ENCODE peak calls at places on chromosomes 2 and 18, in seven cellular contexts. B is adrenal gland; A is mammary epithelial cell; U is GM12865; H is fibroblast of mammary gland; C is lower leg skin; S is CD8-positive, alpha-beta memory T cell. X is an unnamed sample.
A peak's percentile ranks its signal among the peaks of the same experiment; 100 is the strongest.

GRCh38 chr2:23916727-23917458 is 10.0 kb downstream of the ATAD2B start:
- DNase-seq in B (no peak), A (no peak), U (peak; percentile 19), H (no peak), C (no peak), S (no peak), X (no peak)

GRCh38 chr2:98295275-98295674 is 51.0 kb upstream of the CNGA3 start:
- DNase-seq in B (no peak), A (no peak), U (no peak), H (no peak), C (no peak), S (no peak), X (no peak)

GRCh38 chr18:36899289-36899688 is 70.4 kb downstream of the KIAA1328 start:
- DNase-seq in B (no peak), A (peak; percentile 26), U (peak; percentile 56), H (peak; percentile 59), C (no peak), S (no peak), X (peak; percentile 62)

GRCh38 chr2:38301340-38301968 is 75.6 kb downstream of the ATL2 start:
- DNase-seq in B (no peak), A (no peak), U (peak; percentile 76), H (no peak), C (no peak), S (no peak), X (no peak)

GRCh38 chr2:144086965-144087364 is 433.0 kb downstream of the ZEB2 start:
- DNase-seq in B (no peak), A (peak; percentile 45), U (no peak), H (peak; percentile 65), C (no peak), S (no peak), X (no peak)

GRCh38 chr2:18432999-18433398 is 127.5 kb downstream of the RDH14 start:
- DNase-seq in B (no peak), A (no peak), U (no peak), H (no peak), C (no peak), S (no peak), X (no peak)

GRCh38 chr2:227871375-227871788 is at the start of gene DAW1:
- DNase-seq in B (peak; percentile 43), A (no peak), U (peak; percentile 66), H (peak; percentile 59), C (no peak), S (peak; percentile 47), X (peak; percentile 33)

GRCh38 chr2:103805746-103806145 is 1043.9 kb downstream of the TMEM182 start:
- DNase-seq in B (no peak), A (no peak), U (no peak), H (no peak), C (no peak), S (no peak), X (no peak)

GRCh38 chr18:78849458-78849857 is 130.2 kb upstream of the SALL3 start:
- DNase-seq in B (no peak), A (no peak), U (no peak), H (no peak), C (no peak), S (no peak), X (no peak)

GRCh38 chr2:219521066-219521880 is 7.0 kb downstream of the ASIC4 start:
- DNase-seq in B (no peak), A (no peak), U (no peak), H (peak; percentile 34), C (no peak), S (no peak), X (no peak)

GRCh38 chr2:128275498-128276045 is 43.1 kb downstream of the HS6ST1 start:
- DNase-seq in B (no peak), A (no peak), U (no peak), H (no peak), C (no peak), S (no peak), X (no peak)

GRCh38 chr2:240832816-240833497 is 12.9 kb upstream of the KIF1A start:
- DNase-seq in B (no peak), A (no peak), U (no peak), H (no peak), C (no peak), S (no peak), X (no peak)

GRCh38 chr18:55433688-55434087 is 154.3 kb downstream of the TCF4 start:
- DNase-seq in B (no peak), A (no peak), U (no peak), H (no peak), C (no peak), S (no peak), X (no peak)

GRCh38 chr2:121220995-121221394 is 64.0 kb downstream of the TFCP2L1 start:
- DNase-seq in B (no peak), A (peak; percentile 70), U (no peak), H (peak; percentile 28), C (no peak), S (no peak), X (peak; percentile 93)

GRCh38 chr2:69776886-69777777 is 35.2 kb downstream of the ANXA4 start:
- DNase-seq in B (no peak), A (no peak), U (no peak), H (no peak), C (no peak), S (no peak), X (peak; percentile 64)
- H3K4me3 ChIP-seq in B (no peak overlapping the region), A (no peak overlapping the region), U (no peak overlapping the region), H (no peak overlapping the region), C (no peak overlapping the region), S (no peak overlapping the region), X (no peak overlapping the region)

GRCh38 chr2:34997779-34998178 is 1357.8 kb upstream of the CRIM1 start:
- DNase-seq in B (no peak), A (no peak), U (no peak), H (no peak), C (no peak), S (no peak), X (no peak)
- H3K4me3 ChIP-seq in B (no peak overlapping the region), A (no peak overlapping the region), U (no peak overlapping the region), H (no peak overlapping the region), C (no peak overlapping the region), S (no peak overlapping the region), X (no peak overlapping the region)

DNA sequence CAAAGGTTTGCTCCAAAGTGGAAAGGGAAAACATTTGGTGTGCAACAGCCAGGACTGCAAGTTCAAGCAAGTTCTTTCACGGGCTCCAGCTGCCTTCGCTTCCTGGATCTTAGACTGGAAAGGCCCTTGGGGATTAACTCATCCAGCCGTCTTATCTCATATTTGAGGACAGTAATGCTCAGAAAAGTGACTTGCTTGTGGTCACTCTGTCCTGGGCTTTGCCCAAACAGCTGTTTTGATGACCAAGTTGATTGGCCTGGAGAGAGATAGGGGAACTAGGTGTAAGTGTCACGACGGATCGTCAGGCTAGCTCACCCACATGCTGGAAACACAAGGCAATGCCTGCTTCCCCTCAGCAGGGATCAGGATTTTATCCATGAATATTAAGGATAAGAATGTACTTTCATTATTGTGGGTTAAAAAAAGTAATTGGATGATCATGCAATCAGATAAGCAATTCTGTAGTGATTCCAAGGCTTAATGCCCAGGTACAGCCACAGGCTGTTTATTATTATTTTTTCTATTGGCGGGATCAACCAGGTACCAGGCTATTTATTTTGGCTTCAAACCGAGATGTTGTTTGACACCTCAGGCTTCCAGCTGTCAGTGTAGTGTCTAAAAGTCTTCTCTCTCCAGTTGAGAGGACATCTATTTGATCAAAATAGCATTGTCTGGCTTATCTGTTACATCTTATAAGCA is 162.5 kb upstream of the EPAS1 start:
- DNase-seq in B (no peak), A (peak; percentile 82), U (no peak), H (peak; percentile 71), C (peak; percentile 53), S (no peak), X (no peak)
- H3K4me3 ChIP-seq in B (no peak overlapping the region), A (no peak overlapping the region), U (no peak overlapping the region), H (no peak overlapping the region), C (no peak overlapping the region), S (no peak overlapping the region), X (no peak overlapping the region)

GRCh38 chr18:47254341-47254939 is 3.0 kb upstream of the SKOR2 start:
- DNase-seq in B (peak; percentile 66), A (peak; percentile 29), U (peak; percentile 14), H (peak; percentile 47), C (no peak), S (no peak), X (peak; percentile 2)
- H3K4me3 ChIP-seq in B (no peak overlapping the region), A (no peak overlapping the region), U (no peak overlapping the region), H (no peak overlapping the region), C (no peak overlapping the region), S (no peak overlapping the region), X (no peak overlapping the region)

GRCh38 chr2:176164803-176165597 is 7.9 kb downstream of the HOXD3 start:
- DNase-seq in B (no peak), A (no peak), U (no peak), H (no peak), C (no peak), S (no peak), X (no peak)
- H3K4me3 ChIP-seq in B (no peak overlapping the region), A (no peak overlapping the region), U (no peak overlapping the region), H (no peak overlapping the region), C (no peak overlapping the region), S (no peak overlapping the region), X (no peak overlapping the region)

GRCh38 chr2:74464406-74464805 is 776 bp downstream of the MOGS start:
- DNase-seq in B (no peak), A (no peak), U (no peak), H (no peak), C (no peak), S (no peak), X (no peak)
- H3K4me3 ChIP-seq in B (peak overlapping the region; percentile 98), A (peak overlapping the region; percentile 85), U (peak overlapping the region; percentile 95), H (peak overlapping the region; percentile 81), C (peak overlapping the region; percentile 79), S (peak overlapping the region; percentile 80), X (peak overlapping the region; percentile 98)

GRCh38 chr2:207399301-207399700 is 130.5 kb upstream of the CREB1 start:
- DNase-seq in B (no peak), A (no peak), U (no peak), H (no peak), C (no peak), S (no peak), X (no peak)

GRCh38 chr2:207397917-207398655 is 131.7 kb upstream of the CREB1 start:
- DNase-seq in B (no peak), A (no peak), U (no peak), H (no peak), C (no peak), S (no peak), X (no peak)

GRCh38 chr2:207394812-207395534 is 134.8 kb upstream of the CREB1 start:
- DNase-seq in B (no peak), A (peak; percentile 100), U (no peak), H (peak; percentile 99), C (no peak), S (no peak), X (no peak)

GRCh38 chr2:207394203-207394741 is 135.5 kb upstream of the CREB1 start:
- DNase-seq in B (no peak), A (peak; percentile 85), U (no peak), H (peak; percentile 81), C (no peak), S (no peak), X (no peak)

DNA sequence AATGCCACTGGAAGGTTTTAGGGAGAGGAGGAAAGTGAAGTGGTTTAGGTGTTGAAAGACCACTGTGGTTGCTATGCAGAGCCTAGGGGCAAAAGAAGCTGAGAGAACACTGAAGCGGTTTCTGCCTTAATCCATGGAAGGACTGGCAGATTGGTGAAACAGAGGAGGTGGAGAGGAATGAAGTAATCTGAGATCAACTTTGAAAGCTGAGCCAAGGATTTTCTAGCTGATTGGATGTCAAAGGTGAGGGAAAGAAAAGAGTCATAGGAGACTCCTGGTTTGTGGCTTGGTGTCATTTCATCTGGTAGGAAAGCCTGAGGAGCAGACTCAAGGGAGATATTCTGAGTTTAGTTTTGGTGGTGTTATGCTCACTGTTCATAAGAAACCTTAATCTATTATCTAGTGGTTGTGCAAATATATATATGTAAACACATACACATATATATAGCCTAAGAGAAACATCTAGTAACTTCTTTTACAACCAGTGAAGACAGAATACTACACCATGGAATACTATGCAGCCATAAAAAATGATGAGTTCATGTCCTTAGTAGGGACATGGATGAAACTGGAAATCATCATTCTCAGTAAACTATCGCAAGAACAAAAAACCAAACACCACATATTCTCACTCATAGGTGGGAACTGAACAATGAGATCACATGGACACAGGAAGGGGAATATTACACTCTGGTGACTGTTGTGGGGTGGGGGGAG is 134.1 kb upstream of the CREB1 start:
- DNase-seq in B (no peak), A (peak; percentile 76), U (no peak), H (peak; percentile 55), C (no peak), S (no peak), X (no peak)
- H3K4me3 ChIP-seq in B (no peak overlapping the region), A (no peak overlapping the region), U (no peak overlapping the region), H (no peak overlapping the region), C (no peak overlapping the region), S (no peak overlapping the region), X (no peak overlapping the region)